ENCODE peak calls at places on chromosomes 6 and 20, in six cellular contexts. J is neuronal stem cell, O is trophoblast cell, Q is IMR-90, M is H1, I is mesenchymal stem cell. A is an unnamed sample.

GRCh38 chr20:24786096-24786495 is 163.0 kb upstream of the CST7 start:
- DNase-seq in J (no peak), Q (no peak), I (no peak), M (no peak), O (no peak), A (no peak)

GRCh38 chr6:153787341-153787606 is 251.8 kb upstream of the OPRM1 start:
- DNase-seq in O (no peak), I (peak; percentile 6), Q (no peak), M (no peak), J (no peak), A (no peak)

GRCh38 chr6:144344651-144345050 is 59.5 kb downstream of the UTRN start:
- DNase-seq in I (no peak), Q (no peak), O (no peak), J (no peak), M (no peak), A (no peak)

GRCh38 chr20:8549192-8549591 is 417.1 kb downstream of the PLCB1 start:
- DNase-seq in O (no peak), M (no peak), J (no peak), Q (no peak), I (no peak), A (no peak)

GRCh38 chr6:17001188-17001587 is 100.7 kb upstream of the STMND1 start:
- DNase-seq in J (no peak), M (no peak), Q (peak; percentile 17), I (peak; percentile 6), O (no peak), A (peak; percentile 3)

GRCh38 chr6:3835055-3835731 is 14.0 kb upstream of the FAM50B start:
- DNase-seq in J (no peak), O (peak; percentile 44), I (no peak), M (no peak), Q (no peak), A (peak; percentile 9)

GRCh38 chr6:43375693-43376092 is 6.2 kb upstream of the ZNF318 start:
- DNase-seq in O (no peak), I (no peak), J (no peak), Q (no peak), M (no peak), A (no peak)

GRCh38 chr6:22308939-22309338 is 12.1 kb upstream of the PRL start:
- DNase-seq in Q (no peak), J (no peak), M (no peak), O (no peak), I (no peak), A (no peak)

GRCh38 chr20:5714261-5715041 is 35.8 kb upstream of the SHLD1 start:
- DNase-seq in J (peak; percentile 26), Q (peak; percentile 24), M (no peak), I (peak; percentile 85), O (no peak), A (peak; percentile 84)

GRCh38 chr6:140441256-140441655 is 1066.8 kb upstream of the CITED2 start:
- DNase-seq in I (peak; percentile 83), M (no peak), Q (peak; percentile 63), O (peak; percentile 77), J (peak; percentile 48), A (peak; percentile 90)

GRCh38 chr20:59438201-59438600 is 137.8 kb downstream of the EDN3 start:
- DNase-seq in J (no peak), M (no peak), O (peak; percentile 81), Q (no peak), I (no peak), A (peak; percentile 92)

GRCh38 chr6:144219056-144219685 is 66.0 kb upstream of the UTRN start:
- DNase-seq in O (peak; percentile 75), Q (peak; percentile 71), I (peak; percentile 64), M (no peak), J (no peak), A (peak; percentile 55)

GRCh38 chr6:116547358-116547757 is 1.9 kb upstream of the TRAPPC3L start:
- DNase-seq in O (no peak), M (no peak), Q (no peak), J (no peak), I (no peak), A (no peak)

GRCh38 chr6:4999586-4999985 is 4.3 kb downstream of the RPP40 start:
- DNase-seq in O (no peak), M (no peak), J (no peak), Q (no peak), I (no peak), A (no peak)

GRCh38 chr6:85676086-85676729 is 33.5 kb upstream of the SYNCRIP start:
- DNase-seq in J (no peak), I (peak; percentile 41), Q (no peak), O (peak; percentile 28), M (no peak), A (no peak)

GRCh38 chr6:35469711-35470662 is 1.8 kb downstream of the RPL10A start:
- DNase-seq in Q (no peak), J (no peak), O (peak; percentile 61), M (no peak), I (no peak), A (peak; percentile 45)

GRCh38 chr6:35473849-35474128 is 5.6 kb downstream of the RPL10A start:
- DNase-seq in O (peak; percentile 13), J (no peak), M (no peak), Q (no peak), I (no peak), A (peak; percentile 50)

GRCh38 chr6:35470663-35471120 is 2.5 kb downstream of the RPL10A start:
- DNase-seq in I (no peak), O (no peak), Q (no peak), M (no peak), J (no peak), A (no peak)

GRCh38 chr6:35473075-35473848 is 5.1 kb downstream of the RPL10A start:
- DNase-seq in I (no peak), Q (no peak), J (no peak), O (peak; percentile 25), M (no peak), A (peak; percentile 54)

DNA sequence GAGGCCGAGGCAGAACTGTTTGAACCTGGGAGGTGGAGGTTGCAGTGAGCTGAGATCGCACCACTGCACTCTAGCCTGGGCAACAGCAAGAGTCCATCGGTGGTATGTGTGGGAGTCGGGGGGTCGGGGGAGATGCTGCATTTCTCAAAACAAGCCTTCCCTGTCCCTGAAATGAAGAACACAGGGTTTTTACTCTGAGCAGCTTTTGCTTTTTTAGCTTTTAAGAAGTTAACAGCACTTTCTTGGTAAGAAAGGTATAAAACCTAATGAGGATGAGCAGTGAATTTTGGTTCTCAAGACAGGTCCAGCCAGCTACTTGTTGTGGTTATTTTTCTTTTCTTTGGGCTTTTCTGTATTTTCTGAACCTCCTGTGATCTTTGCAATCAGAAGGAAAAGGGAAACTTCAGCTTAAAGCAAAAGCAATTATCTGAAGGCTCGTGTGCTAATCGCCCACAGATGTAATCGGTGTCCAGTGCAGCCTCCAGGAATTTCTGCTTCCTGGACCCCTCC is 3.7 kb downstream of the RPL10A start:
- DNase-seq in Q (no peak), J (no peak), O (peak; percentile 12), M (no peak), I (no peak), A (no peak)
- H3K4me3 ChIP-seq in Q (no peak overlapping the region), J (no peak overlapping the region), O (no peak overlapping the region), M (no peak overlapping the region), I (no peak overlapping the region), A (no peak overlapping the region)

DNA sequence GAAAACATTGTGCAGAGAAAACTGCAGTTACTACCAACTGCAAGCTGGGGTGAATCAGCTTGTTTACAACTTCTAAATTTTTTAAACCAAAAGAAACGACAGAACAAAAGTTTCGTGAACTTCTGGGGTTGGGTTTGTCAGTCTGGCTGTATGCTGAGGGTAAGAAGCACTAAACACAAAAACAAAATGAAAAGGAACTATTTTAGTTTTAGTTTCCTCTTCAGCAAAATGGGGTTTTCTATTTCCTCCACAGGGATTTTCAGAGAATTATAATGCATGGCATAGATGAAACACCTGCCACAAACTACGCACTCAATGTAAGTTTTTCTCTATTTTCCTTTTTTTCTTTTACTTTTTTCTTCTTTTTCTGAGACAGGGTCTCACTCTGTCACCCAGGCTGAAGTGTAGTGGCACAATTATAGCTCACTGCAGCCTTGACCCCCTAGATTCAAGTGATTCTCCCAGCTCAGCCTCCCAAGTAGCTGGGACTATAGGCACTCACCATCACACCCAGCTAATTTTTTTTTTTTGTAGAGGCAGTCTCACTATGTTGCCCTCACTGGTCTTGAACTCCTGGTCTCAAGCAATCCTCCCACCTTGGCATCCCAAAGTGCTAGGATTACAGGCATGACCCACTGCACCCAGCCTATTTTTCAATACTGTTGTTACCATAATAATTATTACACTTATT is 40.6 kb downstream of the CGA start:
- DNase-seq in O (no peak), Q (no peak), J (no peak), I (no peak), M (no peak), A (no peak)
- H3K79me1 ChIP-seq in O (no peaks in the 10 kb centered on the region), Q (no peaks in the 10 kb centered on the region), J (no peaks in the 10 kb centered on the region), I (no peaks in the 10 kb centered on the region), M (no peaks in the 10 kb centered on the region), A (no peaks in the 10 kb centered on the region)

DNA sequence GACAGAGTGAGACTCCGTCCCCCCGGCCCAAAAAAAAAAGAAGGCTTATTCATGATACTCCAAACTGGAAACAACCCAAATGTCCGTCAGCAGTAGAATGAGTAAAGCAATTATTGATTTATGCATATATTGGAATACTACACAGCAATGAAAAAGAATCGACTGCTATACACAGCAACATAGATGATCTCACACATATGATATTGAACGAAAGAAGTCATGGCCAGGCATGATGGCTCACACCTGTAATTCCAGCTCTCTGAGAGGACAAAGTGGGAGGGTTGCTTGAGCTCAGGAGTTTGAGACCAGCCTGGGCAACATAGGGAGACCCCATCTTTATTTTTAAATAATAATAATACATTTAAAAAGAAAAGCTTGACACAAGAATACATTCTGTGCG is 28.5 kb downstream of the BCAS4 start:
- DNase-seq in M (no peak), O (no peak), J (no peak), Q (no peak), I (no peak), A (no peak)
- H3K4me1 ChIP-seq in M (peaks cover 3% of the 10 kb centered on the region), O (peaks cover 2% of the 10 kb centered on the region), J (peaks cover 5% of the 10 kb centered on the region), Q (peaks cover 14% of the 10 kb centered on the region), I (peaks cover 12% of the 10 kb centered on the region), A (peaks cover 2% of the 10 kb centered on the region)

GRCh38 chr6:133955582-133956412 is 2.8 kb downstream of the TBPL1 start:
- DNase-seq in M (no peak), J (no peak), O (no peak), Q (no peak), I (no peak), A (no peak)
- H3K4me3 ChIP-seq in M (no peak overlapping the region), J (no peak overlapping the region), O (no peak overlapping the region), Q (no peak overlapping the region), I (no peak overlapping the region), A (no peak overlapping the region)

GRCh38 chr20:63284083-63284440 is 8.9 kb upstream of the COL20A1 start:
- DNase-seq in I (no peak), O (no peak), Q (no peak), J (no peak), M (no peak), A (no peak)

GRCh38 chr20:63282946-63283345 is 10.0 kb upstream of the COL20A1 start:
- DNase-seq in I (no peak), Q (no peak), M (no peak), O (no peak), J (no peak), A (no peak)

GRCh38 chr20:63284981-63285524 is 7.9 kb upstream of the COL20A1 start:
- DNase-seq in I (no peak), Q (no peak), M (no peak), J (no peak), O (no peak), A (no peak)

GRCh38 chr20:63284544-63284949 is 8.4 kb upstream of the COL20A1 start:
- DNase-seq in O (no peak), Q (no peak), M (no peak), J (no peak), I (no peak), A (no peak)

GRCh38 chr20:63283397-63284082 is 9.4 kb upstream of the COL20A1 start:
- DNase-seq in O (no peak), Q (no peak), M (no peak), I (no peak), J (no peak), A (no peak)
- H3K79me1 ChIP-seq in O (no peaks in the 10 kb centered on the region), Q (peaks cover 28% of the 10 kb centered on the region), M (peaks cover 2% of the 10 kb centered on the region), I (peaks cover 54% of the 10 kb centered on the region), J (peaks cover 7% of the 10 kb centered on the region), A (no peaks in the 10 kb centered on the region)